ENCODE peak calls at places on chromosomes 1 and 21, in five cellular contexts. One of them, this sample, is unnamed.

GRCh38 chr21:26795866-26796329 is 49.3 kb downstream of the ADAMTS1 start:
- DNase-seq in A549: peak; percentile 4
- DNase-seq in GM12891: no peak
- DNase-seq in heart left ventricle: peak; percentile 73
- DNase-seq in endothelial cell of umbilical vein: peak; percentile 6
- DNase-seq in this sample: no peak

GRCh38 chr1:204837440-204838084 is 33.1 kb upstream of the NFASC start:
- DNase-seq in heart left ventricle: peak; percentile 42
- DNase-seq in A549: peak; percentile 58
- DNase-seq in GM12891: no peak
- DNase-seq in endothelial cell of umbilical vein: peak; percentile 37
- DNase-seq in this sample: peak; percentile 43

GRCh38 chr1:202858306-202858705 is 30.6 kb downstream of the RABIF start:
- DNase-seq in endothelial cell of umbilical vein: peak; percentile 53
- DNase-seq in A549: no peak
- DNase-seq in GM12891: no peak
- DNase-seq in heart left ventricle: peak; percentile 79
- DNase-seq in this sample: no peak

GRCh38 chr1:230752407-230752806 is 5.2 kb downstream of the CAPN9 start:
- DNase-seq in endothelial cell of umbilical vein: no peak
- DNase-seq in heart left ventricle: peak; percentile 50
- DNase-seq in A549: no peak
- DNase-seq in GM12891: no peak
- DNase-seq in this sample: no peak

GRCh38 chr1:241644259-241644658 is 4.1 kb upstream of the CHML start:
- DNase-seq in heart left ventricle: no peak
- DNase-seq in A549: no peak
- DNase-seq in endothelial cell of umbilical vein: no peak
- DNase-seq in GM12891: no peak
- DNase-seq in this sample: no peak

GRCh38 chr1:150152772-150153461 is 3.2 kb downstream of the PLEKHO1 start:
- DNase-seq in heart left ventricle: no peak
- DNase-seq in A549: no peak
- DNase-seq in endothelial cell of umbilical vein: peak; percentile 71
- DNase-seq in GM12891: no peak
- DNase-seq in this sample: no peak

GRCh38 chr1:82465024-82465423 is 664.3 kb downstream of the ADGRL2 start:
- DNase-seq in heart left ventricle: no peak
- DNase-seq in A549: no peak
- DNase-seq in endothelial cell of umbilical vein: no peak
- DNase-seq in GM12891: no peak
- DNase-seq in this sample: no peak

GRCh38 chr1:225995919-225996864 is 3.0 kb downstream of the SDE2 start:
- DNase-seq in A549: no peak
- DNase-seq in GM12891: no peak
- DNase-seq in heart left ventricle: no peak
- DNase-seq in endothelial cell of umbilical vein: no peak
- DNase-seq in this sample: peak; percentile 77

GRCh38 chr21:33115586-33116541 is 45.9 kb downstream of the OLIG1 start:
- DNase-seq in GM12891: no peak
- DNase-seq in endothelial cell of umbilical vein: no peak
- DNase-seq in A549: no peak
- DNase-seq in heart left ventricle: no peak
- DNase-seq in this sample: no peak

GRCh38 chr1:234961468-234962339 is 166.9 kb downstream of the TOMM20 start:
- DNase-seq in GM12891: no peak
- DNase-seq in heart left ventricle: no peak
- DNase-seq in endothelial cell of umbilical vein: peak; percentile 68
- DNase-seq in A549: no peak
- DNase-seq in this sample: peak; percentile 31

GRCh38 chr1:1040004-1040991 is 20.4 kb downstream of the AGRN start:
- DNase-seq in heart left ventricle: peak; percentile 71
- DNase-seq in endothelial cell of umbilical vein: peak; percentile 84
- DNase-seq in A549: no peak
- DNase-seq in GM12891: peak; percentile 99
- DNase-seq in this sample: peak; percentile 85

GRCh38 chr1:61606448-61607312 is 118.3 kb downstream of the TM2D1 start:
- DNase-seq in endothelial cell of umbilical vein: peak; percentile 92
- DNase-seq in A549: no peak
- DNase-seq in heart left ventricle: peak; percentile 83
- DNase-seq in GM12891: no peak
- DNase-seq in this sample: no peak

GRCh38 chr1:149888160-149888998 is 11.0 kb upstream of the BOLA1 start:
- DNase-seq in endothelial cell of umbilical vein: peak; percentile 86
- DNase-seq in heart left ventricle: peak; percentile 84
- DNase-seq in A549: peak; percentile 68
- DNase-seq in GM12891: peak; percentile 56
- DNase-seq in this sample: peak; percentile 96

GRCh38 chr1:23838401-23838866 is 13.2 kb upstream of the HMGCL start:
- DNase-seq in A549: peak; percentile 52
- DNase-seq in endothelial cell of umbilical vein: peak; percentile 58
- DNase-seq in heart left ventricle: peak; percentile 64
- DNase-seq in GM12891: peak; percentile 71
- DNase-seq in this sample: no peak

GRCh38 chr1:115239148-115239820 is 98.8 kb downstream of the NGF start:
- DNase-seq in heart left ventricle: no peak
- DNase-seq in endothelial cell of umbilical vein: no peak
- DNase-seq in A549: no peak
- DNase-seq in GM12891: no peak
- DNase-seq in this sample: no peak

GRCh38 chr1:94240822-94241221 is 3.4 kb upstream of the ARHGAP29 start:
- DNase-seq in endothelial cell of umbilical vein: peak; percentile 73
- DNase-seq in A549: no peak
- DNase-seq in GM12891: no peak
- DNase-seq in heart left ventricle: no peak
- DNase-seq in this sample: peak; percentile 2

GRCh38 chr1:246139745-246140182 is 367.3 kb downstream of the SMYD3 start:
- DNase-seq in heart left ventricle: no peak
- DNase-seq in GM12891: no peak
- DNase-seq in endothelial cell of umbilical vein: peak; percentile 69
- DNase-seq in A549: peak; percentile 55
- DNase-seq in this sample: no peak

GRCh38 chr1:230891413-230891812 is 23.1 kb upstream of the C1orf198 start:
- DNase-seq in A549: no peak
- DNase-seq in GM12891: no peak
- DNase-seq in endothelial cell of umbilical vein: no peak
- DNase-seq in heart left ventricle: no peak
- DNase-seq in this sample: no peak

GRCh38 chr1:29259802-29260441 is 23.6 kb downstream of the PTPRU start:
- DNase-seq in endothelial cell of umbilical vein: no peak
- DNase-seq in GM12891: no peak
- DNase-seq in A549: no peak
- DNase-seq in heart left ventricle: peak; percentile 73
- DNase-seq in this sample: no peak

GRCh38 chr1:15943515-15944307 is 32.2 kb downstream of the ZBTB17 start:
- DNase-seq in heart left ventricle: no peak
- DNase-seq in A549: no peak
- DNase-seq in endothelial cell of umbilical vein: no peak
- DNase-seq in GM12891: no peak
- DNase-seq in this sample: no peak

GRCh38 chr1:68232354-68233148 is at the start of gene WLS:
- DNase-seq in heart left ventricle: peak; percentile 88
- DNase-seq in A549: peak; percentile 47
- DNase-seq in GM12891: no peak
- DNase-seq in endothelial cell of umbilical vein: peak; percentile 80
- DNase-seq in this sample: no peak

GRCh38 chr1:77889671-77890070 is 1.2 kb downstream of the NEXN start:
- DNase-seq in A549: peak; percentile 8
- DNase-seq in endothelial cell of umbilical vein: peak; percentile 80
- DNase-seq in heart left ventricle: peak; percentile 44
- DNase-seq in GM12891: no peak
- DNase-seq in this sample: no peak

GRCh38 chr1:153122831-153123421 is 9.6 kb upstream of the SPRR2F start:
- DNase-seq in A549: no peak
- DNase-seq in GM12891: no peak
- DNase-seq in heart left ventricle: no peak
- DNase-seq in endothelial cell of umbilical vein: no peak
- DNase-seq in this sample: no peak

GRCh38 chr1:65459397-65459768 is 38.9 kb downstream of the LEPR start:
- DNase-seq in heart left ventricle: no peak
- DNase-seq in endothelial cell of umbilical vein: peak; percentile 50
- DNase-seq in A549: no peak
- DNase-seq in GM12891: peak; percentile 13
- DNase-seq in this sample: peak; percentile 43

GRCh38 chr1:31830511-31830910 is 14.7 kb upstream of the SPOCD1 start:
- DNase-seq in heart left ventricle: no peak
- DNase-seq in A549: no peak
- DNase-seq in endothelial cell of umbilical vein: no peak
- DNase-seq in GM12891: no peak
- DNase-seq in this sample: no peak

GRCh38 chr1:85259118-85259865 is at the start of gene C1orf52:
- DNase-seq in A549: peak; percentile 56
- DNase-seq in endothelial cell of umbilical vein: peak; percentile 94
- DNase-seq in GM12891: peak; percentile 82
- DNase-seq in heart left ventricle: peak; percentile 97
- DNase-seq in this sample: peak; percentile 97
- TF ChIP-seq POLR2A in A549: peak; percentile 86
- TF ChIP-seq POLR2A in endothelial cell of umbilical vein: peak; percentile 90
- TF ChIP-seq POLR2A in GM12891: peak; percentile 97
- TF ChIP-seq POLR2A in heart left ventricle: no peak
- TF ChIP-seq POLR2A in this sample: peak; percentile 84

GRCh38 chr21:43361493-43362296 is 65.2 kb downstream of the SIK1 start:
- DNase-seq in GM12891: no peak
- DNase-seq in heart left ventricle: peak; percentile 81
- DNase-seq in endothelial cell of umbilical vein: peak; percentile 16
- DNase-seq in A549: no peak
- DNase-seq in this sample: no peak
- TF ChIP-seq POLR2A in GM12891: no peak
- TF ChIP-seq POLR2A in heart left ventricle: no peak
- TF ChIP-seq POLR2A in endothelial cell of umbilical vein: no peak
- TF ChIP-seq POLR2A in A549: no peak
- TF ChIP-seq POLR2A in this sample: no peak

GRCh38 chr1:207869859-207870258 is 41.1 kb downstream of the CD34 start:
- DNase-seq in heart left ventricle: no peak
- DNase-seq in endothelial cell of umbilical vein: no peak
- DNase-seq in A549: no peak
- DNase-seq in GM12891: no peak
- DNase-seq in this sample: no peak

GRCh38 chr1:207868769-207869721 is 41.9 kb downstream of the CD34 start:
- DNase-seq in A549: peak; percentile 66
- DNase-seq in endothelial cell of umbilical vein: peak; percentile 83
- DNase-seq in heart left ventricle: peak; percentile 87
- DNase-seq in GM12891: peak; percentile 79
- DNase-seq in this sample: peak; percentile 89

GRCh38 chr1:207866471-207867135 is 44.3 kb downstream of the CD34 start:
- DNase-seq in heart left ventricle: peak; percentile 75
- DNase-seq in endothelial cell of umbilical vein: no peak
- DNase-seq in A549: no peak
- DNase-seq in GM12891: no peak
- DNase-seq in this sample: peak; percentile 42

GRCh38 chr1:207868252-207868768 is 42.6 kb downstream of the CD34 start:
- DNase-seq in endothelial cell of umbilical vein: peak; percentile 45
- DNase-seq in heart left ventricle: peak; percentile 60
- DNase-seq in A549: no peak
- DNase-seq in GM12891: no peak
- DNase-seq in this sample: peak; percentile 76

DNA sequence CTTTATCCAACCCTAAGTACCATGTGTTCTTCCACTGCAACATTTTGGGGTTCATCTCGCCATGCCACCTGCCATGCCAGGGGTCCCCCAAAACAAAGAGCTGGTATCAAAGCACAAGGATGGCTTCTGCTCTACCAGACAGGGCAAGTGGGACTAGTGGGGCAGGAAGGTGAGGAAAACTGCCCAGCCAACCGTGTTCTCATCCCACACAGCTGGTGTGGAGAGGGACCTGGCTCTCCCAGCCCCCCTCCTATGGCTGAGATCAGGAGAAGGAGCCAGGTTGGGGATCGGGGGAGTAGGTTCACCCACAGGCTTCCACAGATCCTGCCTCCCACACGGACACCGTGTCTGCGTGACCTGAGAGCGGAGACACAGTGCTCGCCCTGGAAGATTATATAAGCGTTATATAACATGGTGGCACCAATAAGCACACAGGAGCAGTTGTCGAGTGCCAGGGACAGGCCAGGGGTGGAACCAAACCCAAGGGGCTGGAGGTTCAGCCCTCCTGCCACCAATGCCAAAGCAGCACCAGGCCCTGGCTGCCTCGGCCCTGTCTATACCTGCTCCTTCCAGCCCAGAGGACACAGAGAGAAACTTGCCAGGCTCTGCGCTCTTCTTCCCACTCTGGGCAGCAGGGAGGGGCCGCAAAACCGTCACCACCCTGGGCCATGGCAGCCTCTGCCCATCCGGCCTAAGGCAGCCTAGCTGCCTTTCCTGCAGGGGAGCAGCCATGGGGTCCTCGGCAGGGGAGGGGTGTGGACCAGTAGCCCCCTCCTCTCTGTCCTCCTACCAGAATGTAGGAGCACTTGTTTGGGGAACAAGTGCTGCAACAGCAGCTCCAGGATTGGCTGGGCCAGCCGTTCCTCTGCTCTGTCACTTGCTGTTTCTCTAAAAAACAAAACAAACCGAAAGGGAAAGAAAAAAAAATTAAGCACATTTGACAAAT is 43.5 kb downstream of the CD34 start:
- DNase-seq in GM12891: no peak
- DNase-seq in A549: no peak
- DNase-seq in endothelial cell of umbilical vein: peak; percentile 43
- DNase-seq in heart left ventricle: peak; percentile 77
- DNase-seq in this sample: peak; percentile 41
- TF ChIP-seq POLR2A in GM12891: no peak
- TF ChIP-seq POLR2A in A549: no peak
- TF ChIP-seq POLR2A in endothelial cell of umbilical vein: no peak
- TF ChIP-seq POLR2A in heart left ventricle: no peak
- TF ChIP-seq POLR2A in this sample: no peak

GRCh38 chr1:40944841-40945430 is 34.6 kb upstream of the CTPS1 start:
- DNase-seq in GM12891: no peak
- DNase-seq in A549: no peak
- DNase-seq in heart left ventricle: no peak
- DNase-seq in endothelial cell of umbilical vein: no peak
- DNase-seq in this sample: no peak
- TF ChIP-seq POLR2A in GM12891: no peak
- TF ChIP-seq POLR2A in A549: no peak
- TF ChIP-seq POLR2A in heart left ventricle: no peak
- TF ChIP-seq POLR2A in endothelial cell of umbilical vein: no peak
- TF ChIP-seq POLR2A in this sample: no peak

DNA sequence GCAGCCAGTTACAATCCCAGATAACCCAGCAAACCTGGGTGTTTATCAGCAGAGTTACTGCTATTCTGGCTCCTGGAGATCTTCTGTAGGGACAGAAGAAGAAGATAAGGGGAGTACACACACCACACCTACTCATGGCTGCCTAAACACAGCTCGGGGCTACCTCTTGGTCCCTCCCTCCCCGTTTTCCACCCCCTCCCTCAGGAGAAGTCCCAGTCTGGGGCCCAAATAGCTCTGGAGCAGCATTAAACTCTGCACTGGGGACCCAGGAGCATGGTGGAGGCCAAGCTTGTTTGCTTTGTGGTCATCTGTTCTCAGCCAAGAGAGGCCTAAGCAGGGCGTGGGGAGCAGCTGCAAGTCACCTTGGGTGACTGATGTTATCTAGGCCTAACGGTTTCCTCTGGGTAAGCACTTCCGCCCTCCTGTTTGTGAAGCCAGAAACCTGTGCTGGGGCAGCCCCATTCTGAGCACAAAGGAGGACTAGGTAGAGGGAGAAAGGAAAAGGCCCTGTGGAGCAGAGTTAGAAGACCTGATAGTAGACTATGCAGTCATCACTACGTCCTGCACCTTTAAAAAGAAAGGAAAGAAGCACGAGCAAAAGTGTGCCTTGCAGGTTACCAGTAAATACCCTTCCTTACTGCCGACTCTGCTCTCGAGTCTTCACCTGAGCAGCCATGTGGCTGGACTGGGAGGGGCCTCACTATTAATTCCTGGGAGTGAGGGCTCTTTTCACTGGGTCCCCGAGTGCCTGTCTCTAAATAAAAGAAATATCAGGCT is 2.0 kb upstream of the RCSD1 start:
- DNase-seq in A549: no peak
- DNase-seq in heart left ventricle: peak; percentile 44
- DNase-seq in endothelial cell of umbilical vein: no peak
- DNase-seq in GM12891: peak; percentile 56
- DNase-seq in this sample: peak; percentile 92
- TF ChIP-seq POLR2A in A549: no peak
- TF ChIP-seq POLR2A in heart left ventricle: no peak
- TF ChIP-seq POLR2A in endothelial cell of umbilical vein: no peak
- TF ChIP-seq POLR2A in GM12891: peak; percentile 68
- TF ChIP-seq POLR2A in this sample: peak; percentile 55